ENCODE peak calls at places on chromosomes 3 and 15, in six cellular contexts. H is activated naive CD8-positive, alpha-beta T cell treated with anti-CD3 and anti-CD28 coated beads, Interleukin-2, amount 10 ng/mL, durations not matched to agents 7 days and 5 days; I is psoas muscle; P is upper lobe of right lung; Q is WTC11; T is heart right ventricle. Z is an unnamed sample.

GRCh38 chr3:10933958-10934481 is 58.5 kb upstream of the SLC6A1 start:
- ATAC-seq in Q (peak; percentile 37), T (peak; percentile 45), P (peak; percentile 30), H (no peak), I (no peak), Z (peak; percentile 60)

GRCh38 chr3:129184396-129184656 is 630 bp upstream of the CNBP start:
- ATAC-seq in T (peak; percentile 19), P (peak; percentile 3), H (no peak), I (peak; percentile 22), Q (peak; percentile 1), Z (no peak)

GRCh38 chr3:49158792-49159191 is 7.3 kb downstream of the CCDC71 start:
- ATAC-seq in Q (no peak), T (no peak), H (no peak), I (no peak), P (no peak), Z (no peak)

GRCh38 chr3:124837730-124838186 is 49.4 kb downstream of the ITGB5 start:
- ATAC-seq in H (no peak), T (peak; percentile 90), I (peak; percentile 28), P (peak; percentile 81), Q (no peak), Z (peak; percentile 85)

GRCh38 chr3:35944915-35945710 is 305.8 kb downstream of the ARPP21 start:
- ATAC-seq in I (no peak), Q (no peak), H (no peak), P (no peak), T (no peak), Z (no peak)

GRCh38 chr15:63194291-63194681 is 4.9 kb downstream of the RAB8B start:
- ATAC-seq in T (no peak), I (no peak), P (no peak), Q (no peak), H (no peak), Z (no peak)

GRCh38 chr15:70240082-70240481 is 142.4 kb upstream of the TLE3 start:
- ATAC-seq in I (no peak), P (no peak), H (no peak), Q (no peak), T (no peak), Z (no peak)

GRCh38 chr15:86101818-86102217 is 22.1 kb downstream of the AGBL1 start:
- ATAC-seq in P (no peak), Q (no peak), H (no peak), I (no peak), T (no peak), Z (no peak)

GRCh38 chr3:153158961-153159735 is 2.9 kb upstream of the RAP2B start:
- ATAC-seq in I (no peak), T (no peak), H (no peak), P (no peak), Q (no peak), Z (no peak)

GRCh38 chr3:32138545-32139104 is 32.2 kb downstream of the GPD1L start:
- ATAC-seq in Q (no peak), P (no peak), I (no peak), H (peak; percentile 18), T (no peak), Z (no peak)

GRCh38 chr15:48677821-48678220 is 32.3 kb upstream of the FBN1 start:
- ATAC-seq in P (no peak), Q (no peak), T (no peak), H (no peak), I (no peak), Z (no peak)

GRCh38 chr3:87307805-87308204 is 31.4 kb upstream of the POU1F1 start:
- ATAC-seq in P (no peak), H (no peak), Q (peak; percentile 70), T (no peak), I (no peak), Z (no peak)

GRCh38 chr3:37812497-37812896 is 49.2 kb upstream of the CTDSPL start:
- ATAC-seq in H (no peak), T (peak; percentile 51), P (no peak), I (no peak), Q (no peak), Z (no peak)

GRCh38 chr3:160885791-160886286 is 129.8 kb downstream of the PPM1L start:
- ATAC-seq in T (peak; percentile 91), P (peak; percentile 35), H (no peak), Q (peak; percentile 82), I (peak; percentile 96), Z (peak; percentile 43)

GRCh38 chr15:74423443-74424257 is 10.1 kb downstream of the SEMA7A start:
- ATAC-seq in I (no peak), H (no peak), Q (peak; percentile 11), P (no peak), T (no peak), Z (no peak)

GRCh38 chr3:190695994-190696393 is 166.5 kb downstream of the GMNC start:
- ATAC-seq in P (no peak), Q (no peak), I (no peak), T (no peak), H (no peak), Z (no peak)

GRCh38 chr3:102299125-102299877 is 135.5 kb upstream of the ZPLD1 start:
- ATAC-seq in H (peak; percentile 77), T (no peak), P (no peak), Q (no peak), I (no peak), Z (no peak)

GRCh38 chr3:115498421-115498820 is 124.9 kb upstream of the GAP43 start:
- ATAC-seq in P (no peak), Q (no peak), I (no peak), H (no peak), T (no peak), Z (no peak)

GRCh38 chr3:18351069-18351628 is 74.0 kb downstream of the SATB1 start:
- ATAC-seq in P (no peak), T (no peak), I (no peak), Q (peak; percentile 56), H (no peak), Z (no peak)

GRCh38 chr15:55267401-55268053 is 22.1 kb downstream of the RAB27A start:
- ATAC-seq in I (no peak), Q (no peak), P (peak; percentile 92), H (peak; percentile 93), T (no peak), Z (peak; percentile 53)